ENCODE peak calls at places on chromosomes 6 and 20, in nine cellular contexts. F, U, X, W, L, I, K, H and G are unnamed samples.
A peak's percentile ranks its signal among the peaks of the same experiment; 100 is the strongest.

GRCh38 chr6:150579611-150580010 is 20.1 kb upstream of the PLEKHG1 start:
- DNase-seq in F (no peak), U (no peak), X (no peak), W (peak; percentile 38), L (no peak), I (no peak), K (no peak), H (no peak), G (no peak)

GRCh38 chr20:44104807-44105517 is 82.0 kb downstream of the JPH2 start:
- DNase-seq in F (peak; percentile 4), U (no peak), X (peak; percentile 83), W (no peak), L (no peak), I (no peak), K (no peak), H (no peak), G (no peak)

GRCh38 chr6:41367700-41368099 is 32.3 kb downstream of the NCR2 start:
- DNase-seq in F (peak; percentile 92), U (no peak), X (peak; percentile 42), W (peak; percentile 44), L (no peak), I (no peak), K (peak; percentile 71), H (peak; percentile 22), G (no peak)

GRCh38 chr6:159973951-159974350 is 5.1 kb downstream of the IGF2R start:
- DNase-seq in F (peak; percentile 51), U (no peak), X (peak; percentile 71), W (no peak), L (no peak), I (no peak), K (no peak), H (no peak), G (no peak)

GRCh38 chr6:114747995-114748625 is 405.3 kb upstream of the HS3ST5 start:
- DNase-seq in F (peak; percentile 60), U (peak; percentile 25), X (peak; percentile 59), W (no peak), L (no peak), I (no peak), K (peak; percentile 70), H (peak; percentile 32), G (peak; percentile 70)

GRCh38 chr20:44532981-44533331 is 11.1 kb upstream of the SERINC3 start:
- DNase-seq in F (no peak), U (no peak), X (peak; percentile 54), W (no peak), L (no peak), I (no peak), K (no peak), H (peak; percentile 34), G (no peak)

GRCh38 chr20:61909821-61910220 is 155.9 kb downstream of the TAF4 start:
- DNase-seq in F (no peak), U (no peak), X (no peak), W (no peak), L (no peak), I (no peak), K (no peak), H (no peak), G (no peak)

GRCh38 chr6:104686550-104687155 is 173.1 kb downstream of the HACE1 start:
- DNase-seq in F (peak; percentile 97), U (no peak), X (no peak), W (no peak), L (no peak), I (no peak), K (no peak), H (no peak), G (no peak)

GRCh38 chr6:136550045-136550329 is 235 bp downstream of the MAP7 start:
- DNase-seq in F (peak; percentile 86), U (no peak), X (no peak), W (no peak), L (no peak), I (no peak), K (no peak), H (no peak), G (no peak)

GRCh38 chr6:157096522-157096921 is 226.8 kb downstream of the TMEM242 start:
- DNase-seq in F (no peak), U (no peak), X (no peak), W (no peak), L (peak; percentile 83), I (no peak), K (no peak), H (no peak), G (no peak)

GRCh38 chr6:35725721-35726438 is 11.0 kb upstream of the ARMC12 start:
- DNase-seq in F (no peak), U (peak; percentile 62), X (no peak), W (peak; percentile 28), L (peak; percentile 86), I (no peak), K (no peak), H (no peak), G (no peak)

GRCh38 chr6:148240463-148240845 is 102.2 kb upstream of the SASH1 start:
- DNase-seq in F (no peak), U (no peak), X (peak; percentile 88), W (no peak), L (no peak), I (no peak), K (no peak), H (no peak), G (peak; percentile 63)

GRCh38 chr6:14476793-14477531 is 359.4 kb downstream of the CD83 start:
- DNase-seq in F (no peak), U (peak; percentile 34), X (peak; percentile 95), W (no peak), L (no peak), I (no peak), K (peak; percentile 69), H (no peak), G (peak; percentile 62)